ENCODE peak calls at places on chromosome 4, in five cellular contexts. Z is SJSA1, A is NCI-H524, U is dorsolateral prefrontal cortex, S is T-cell. K is an unnamed sample.

GRCh38 chr4:181479145-181479544 is 764.1 kb upstream of the TENM3 start:
- DNase-seq in Z (no peak), A (no peak), U (no peak), S (no peak), K (no peak)

GRCh38 chr4:106062452-106062875 is 167.2 kb downstream of the NPNT start:
- DNase-seq in Z (peak; percentile 86), A (no peak), U (no peak), S (no peak), K (no peak)

GRCh38 chr4:170089274-170089742 is 448 bp downstream of the AADAT start:
- DNase-seq in Z (peak; percentile 62), A (peak; percentile 20), U (peak; percentile 64), S (no peak), K (peak; percentile 46)

GRCh38 chr4:23171971-23172370 is 479.2 kb downstream of the GBA3 start:
- DNase-seq in Z (peak; percentile 6), A (no peak), U (no peak), S (no peak), K (no peak)

GRCh38 chr4:112029642-112030235 is 115.5 kb upstream of the FAM241A start:
- DNase-seq in Z (no peak), A (peak; percentile 21), U (no peak), S (no peak), K (no peak)

GRCh38 chr4:157819693-157820464 is 352.9 kb downstream of the GASK1B start:
- DNase-seq in Z (no peak), A (no peak), U (peak; percentile 24), S (no peak), K (no peak)

GRCh38 chr4:94523617-94524016 is 71.9 kb downstream of the PDLIM5 start:
- DNase-seq in Z (peak; percentile 60), A (no peak), U (no peak), S (no peak), K (no peak)

GRCh38 chr4:110480031-110480549 is 4.1 kb downstream of the ENPEP start:
- DNase-seq in Z (peak; percentile 83), A (no peak), U (no peak), S (no peak), K (no peak)

GRCh38 chr4:144421839-144422565 is 224.0 kb upstream of the HHIP start:
- DNase-seq in Z (no peak), A (no peak), U (no peak), S (no peak), K (no peak)

GRCh38 chr4:6500481-6501135 is 28.2 kb upstream of the PPP2R2C start:
- DNase-seq in Z (no peak), A (no peak), U (peak; percentile 68), S (no peak), K (no peak)

GRCh38 chr4:57102050-57102564 is 8.1 kb downstream of the IGFBP7 start:
- DNase-seq in Z (peak; percentile 93), A (no peak), U (no peak), S (no peak), K (no peak)